ENCODE peak calls at places on chromosomes 1 and 21, in eight cellular contexts. Y, M, S, J, T, E, D and Z are unnamed samples. For H3K4me1, the result is how much of the 10 kb centered on the place peaks cover.

GRCh38 chr21:42216726-42217572 is 2.0 kb upstream of the ABCG1 start:
- DNase-seq in Y (no peak), M (peak), S (no peak), J (no peak), T (no peak), E (no peak), D (no peak), Z (no peak)

GRCh38 chr1:160428655-160429054 is 28.3 kb downstream of the VANGL2 start:
- DNase-seq in Y (no peak), M (peak), S (peak), J (no peak), T (no peak), E (no peak), D (peak), Z (no peak)

GRCh38 chr1:116091083-116091482 is 20.1 kb upstream of the MAB21L3 start:
- DNase-seq in Y (no peak), M (no peak), S (no peak), J (no peak), T (no peak), E (no peak), D (no peak), Z (no peak)

GRCh38 chr1:6519935-6520621 is 28.6 kb upstream of the PLEKHG5 start:
- DNase-seq in Y (peak), M (peak), S (peak), J (no peak), T (no peak), E (peak), D (peak), Z (no peak)

GRCh38 chr1:224864006-224864405 is 65.5 kb upstream of the DNAH14 start:
- DNase-seq in Y (no peak), M (peak), S (peak), J (no peak), T (no peak), E (no peak), D (no peak), Z (no peak)

GRCh38 chr1:183185941-183186490 is at the start of gene LAMC2:
- DNase-seq in Y (peak), M (peak), S (no peak), J (peak), T (no peak), E (no peak), D (peak), Z (no peak)

GRCh38 chr1:230986976-230987375 is 8.1 kb downstream of the ARV1 start:
- DNase-seq in Y (no peak), M (no peak), S (no peak), J (no peak), T (no peak), E (no peak), D (peak), Z (no peak)

GRCh38 chr1:193417420-193417819 is 231.0 kb upstream of the B3GALT2 start:
- DNase-seq in Y (no peak), M (no peak), S (peak), J (no peak), T (no peak), E (no peak), D (peak), Z (no peak)

GRCh38 chr1:47207811-47208373 is 18.1 kb upstream of the PDZK1IP1 start:
- DNase-seq in Y (no peak), M (no peak), S (no peak), J (no peak), T (no peak), E (no peak), D (no peak), Z (no peak)

GRCh38 chr21:42313501-42313969 is 1.7 kb downstream of the TFF3 start:
- DNase-seq in Y (peak), M (peak), S (no peak), J (no peak), T (no peak), E (no peak), D (no peak), Z (peak)

GRCh38 chr1:19413999-19414398 is 71.3 kb downstream of the CAPZB start:
- DNase-seq in Y (no peak), M (no peak), S (no peak), J (no peak), T (no peak), E (no peak), D (no peak), Z (no peak)
- H3K27ac ChIP-seq in Y (no peak), M (no peak), S (no peak), J (no peak), T (peak), E (no peak), D (no peak), Z (peak)

DNA sequence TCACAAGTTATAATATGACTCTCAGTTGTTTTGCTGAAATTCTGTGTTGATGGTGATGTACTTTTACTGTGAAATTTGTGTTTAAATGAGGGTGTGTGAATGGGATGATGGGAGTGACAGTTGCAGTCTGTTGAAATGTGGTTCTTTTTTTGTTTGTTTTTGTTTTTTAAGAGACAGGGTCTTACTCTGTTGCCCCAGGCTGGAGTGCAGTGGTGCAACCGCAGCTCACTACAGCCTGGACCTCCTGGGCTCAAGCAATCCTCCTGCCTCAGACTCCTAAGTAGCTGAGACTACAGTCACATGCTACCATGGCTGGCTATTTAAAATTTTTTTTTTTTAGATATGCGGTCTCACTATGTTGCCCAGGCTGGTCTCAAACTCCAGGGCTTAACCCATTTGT is 7.1 kb downstream of the DDI2 start:
- DNase-seq in Y (no peak), M (no peak), S (no peak), J (no peak), T (no peak), E (no peak), D (no peak), Z (peak)
- H3K4me1 ChIP-seq in Y (under half), M (under half), S (under half), J (under half), T (under half), E (under half), D (under half), Z (under half)

GRCh38 chr1:96741335-96741734 is 19.8 kb downstream of the PTBP2 start:
- DNase-seq in Y (no peak), M (no peak), S (no peak), J (no peak), T (no peak), E (no peak), D (peak), Z (no peak)
- H3K27ac ChIP-seq in Y (no peak), M (no peak), S (no peak), J (no peak), T (no peak), E (no peak), D (no peak), Z (no peak)

GRCh38 chr21:23811802-23812201 is 1795.5 kb downstream of the MRPL39 start:
- DNase-seq in Y (no peak), M (no peak), S (no peak), J (no peak), T (no peak), E (no peak), D (no peak), Z (no peak)

GRCh38 chr21:23812485-23812884 is 1794.8 kb downstream of the MRPL39 start:
- DNase-seq in Y (no peak), M (no peak), S (no peak), J (no peak), T (no peak), E (no peak), D (no peak), Z (no peak)

DNA sequence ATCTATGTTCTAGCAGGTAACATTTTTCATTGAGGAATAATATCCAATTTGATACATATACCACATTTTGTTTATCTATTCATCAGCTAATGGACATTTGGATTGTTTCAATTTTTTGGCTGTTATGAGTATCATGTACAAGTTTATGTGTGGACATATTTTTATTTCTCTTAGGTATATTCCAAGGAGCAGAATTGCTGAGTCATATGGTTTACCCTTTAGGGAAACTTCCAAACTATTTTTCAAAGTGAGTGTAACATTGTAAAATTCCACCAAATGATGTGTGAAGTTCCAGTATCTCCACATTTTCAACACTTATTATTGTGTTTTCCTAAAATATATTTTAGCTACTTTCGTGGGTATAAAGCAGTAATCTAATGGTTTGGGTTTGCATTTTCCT is 1789.9 kb downstream of the MRPL39 start:
- DNase-seq in Y (no peak), M (no peak), S (no peak), J (no peak), T (no peak), E (no peak), D (no peak), Z (no peak)
- H3K4me1 ChIP-seq in Y (under half), M (under half), S (under half), J (under half), T (under half), E (under half), D (under half), Z (under half)